ENCODE peak calls at places on chromosomes 7 and 10, in four cellular contexts. One of them, this sample, is unnamed.

GRCh38 chr7:374706-375490 is 84.9 kb downstream of the FOXL3 start:
- DNase-seq in psoas muscle: peak; percentile 28
- DNase-seq in OCI-LY7: no peak
- DNase-seq in gastrocnemius medialis: peak; percentile 5
- DNase-seq in this sample: no peak

GRCh38 chr7:71904486-71904885 is 507.7 kb downstream of the CALN1 start:
- DNase-seq in psoas muscle: no peak
- DNase-seq in OCI-LY7: no peak
- DNase-seq in gastrocnemius medialis: no peak
- DNase-seq in this sample: no peak

GRCh38 chr10:86508217-86508616 is 13.4 kb downstream of the WAPL start:
- DNase-seq in psoas muscle: no peak
- DNase-seq in OCI-LY7: no peak
- DNase-seq in gastrocnemius medialis: no peak
- DNase-seq in this sample: no peak

GRCh38 chr10:74930962-74931361 is 104.6 kb downstream of the KAT6B start:
- DNase-seq in psoas muscle: no peak
- DNase-seq in OCI-LY7: no peak
- DNase-seq in gastrocnemius medialis: no peak
- DNase-seq in this sample: no peak

GRCh38 chr7:67823345-67823744 is 826.7 kb downstream of the TYW1 start:
- DNase-seq in psoas muscle: no peak
- DNase-seq in OCI-LY7: no peak
- DNase-seq in gastrocnemius medialis: no peak
- DNase-seq in this sample: no peak

GRCh38 chr10:26359670-26360069 is 78.5 kb upstream of the APBB1IP start:
- DNase-seq in psoas muscle: no peak
- DNase-seq in OCI-LY7: no peak
- DNase-seq in gastrocnemius medialis: no peak
- DNase-seq in this sample: no peak

GRCh38 chr7:24762771-24763170 is 5.5 kb upstream of the GSDME start:
- DNase-seq in psoas muscle: no peak
- DNase-seq in OCI-LY7: no peak
- DNase-seq in gastrocnemius medialis: no peak
- DNase-seq in this sample: no peak

GRCh38 chr7:106865130-106866115 is at the start of gene PIK3CG:
- DNase-seq in psoas muscle: no peak
- DNase-seq in OCI-LY7: peak; percentile 87
- DNase-seq in gastrocnemius medialis: no peak
- DNase-seq in this sample: no peak

GRCh38 chr7:112160771-112161150 is 45.4 kb downstream of the DOCK4 start:
- DNase-seq in psoas muscle: no peak
- DNase-seq in OCI-LY7: no peak
- DNase-seq in gastrocnemius medialis: no peak
- DNase-seq in this sample: no peak

GRCh38 chr7:141012044-141012685 is 2.6 kb downstream of the MRPS33 start:
- DNase-seq in psoas muscle: peak; percentile 58
- DNase-seq in OCI-LY7: peak; percentile 77
- DNase-seq in gastrocnemius medialis: peak; percentile 49
- DNase-seq in this sample: no peak

GRCh38 chr10:129958686-129959543 is 5.2 kb downstream of the EBF3 start:
- DNase-seq in psoas muscle: peak; percentile 61
- DNase-seq in OCI-LY7: no peak
- DNase-seq in gastrocnemius medialis: no peak
- DNase-seq in this sample: no peak

GRCh38 chr7:64098-64521 is 128.3 kb upstream of the FAM20C start:
- DNase-seq in psoas muscle: peak; percentile 70
- DNase-seq in OCI-LY7: peak; percentile 22
- DNase-seq in gastrocnemius medialis: peak; percentile 32
- DNase-seq in this sample: peak; percentile 73

GRCh38 chr10:22552888-22553378 is 161.4 kb downstream of the PIP4K2A start:
- DNase-seq in psoas muscle: peak; percentile 83
- DNase-seq in OCI-LY7: no peak
- DNase-seq in gastrocnemius medialis: peak; percentile 87
- DNase-seq in this sample: no peak

GRCh38 chr7:45140827-45141226 is 16.8 kb upstream of the RAMP3 start:
- DNase-seq in psoas muscle: no peak
- DNase-seq in OCI-LY7: peak; percentile 68
- DNase-seq in gastrocnemius medialis: no peak
- DNase-seq in this sample: no peak

GRCh38 chr10:78028438-78029293 is 649 bp downstream of the POLR3A start:
- DNase-seq in psoas muscle: no peak
- DNase-seq in OCI-LY7: peak; percentile 15
- DNase-seq in gastrocnemius medialis: no peak
- DNase-seq in this sample: peak; percentile 61

GRCh38 chr7:52917982-52918578 is 117.4 kb upstream of the POM121L12 start:
- DNase-seq in psoas muscle: no peak
- DNase-seq in OCI-LY7: peak; percentile 4
- DNase-seq in gastrocnemius medialis: no peak
- DNase-seq in this sample: no peak

GRCh38 chr10:109977382-109977806 is 30.4 kb upstream of the ADD3 start:
- DNase-seq in psoas muscle: no peak
- DNase-seq in OCI-LY7: no peak
- DNase-seq in gastrocnemius medialis: no peak
- DNase-seq in this sample: no peak

GRCh38 chr7:116138202-116138801 is 72.0 kb upstream of the TES start:
- DNase-seq in psoas muscle: no peak
- DNase-seq in OCI-LY7: peak; percentile 45
- DNase-seq in gastrocnemius medialis: no peak
- DNase-seq in this sample: no peak

GRCh38 chr7:75962607-75963382 is 31.6 kb downstream of the TMEM120A start:
- DNase-seq in psoas muscle: no peak
- DNase-seq in OCI-LY7: no peak
- DNase-seq in gastrocnemius medialis: no peak
- DNase-seq in this sample: peak; percentile 82

GRCh38 chr7:148987751-148988512 is 40.4 kb downstream of the PDIA4 start:
- DNase-seq in psoas muscle: no peak
- DNase-seq in OCI-LY7: peak; percentile 19
- DNase-seq in gastrocnemius medialis: no peak
- DNase-seq in this sample: no peak

GRCh38 chr10:35626971-35627507 is 15.1 kb downstream of the FZD8 start:
- DNase-seq in psoas muscle: no peak
- DNase-seq in OCI-LY7: no peak
- DNase-seq in gastrocnemius medialis: no peak
- DNase-seq in this sample: no peak

GRCh38 chr10:43648083-43648391 is 644 bp downstream of the ZNF32 start:
- DNase-seq in psoas muscle: no peak
- DNase-seq in OCI-LY7: no peak
- DNase-seq in gastrocnemius medialis: no peak
- DNase-seq in this sample: no peak

GRCh38 chr10:35135861-35136260 is 9.2 kb downstream of the CREM start:
- DNase-seq in psoas muscle: no peak
- DNase-seq in OCI-LY7: peak; percentile 61
- DNase-seq in gastrocnemius medialis: no peak
- DNase-seq in this sample: no peak

GRCh38 chr10:113168560-113168959 is 218.5 kb downstream of the TCF7L2 start:
- DNase-seq in psoas muscle: no peak
- DNase-seq in OCI-LY7: no peak
- DNase-seq in gastrocnemius medialis: no peak
- DNase-seq in this sample: no peak
- H3K4me3 ChIP-seq in psoas muscle: no peak overlapping the region
- H3K4me3 ChIP-seq in OCI-LY7: no peak overlapping the region
- H3K4me3 ChIP-seq in gastrocnemius medialis: no peak overlapping the region
- H3K4me3 ChIP-seq in this sample: no peak overlapping the region

GRCh38 chr10:105269011-105269410 is 627.9 kb downstream of the SORCS3 start:
- DNase-seq in psoas muscle: no peak
- DNase-seq in OCI-LY7: no peak
- DNase-seq in gastrocnemius medialis: no peak
- DNase-seq in this sample: no peak
- H3K27ac ChIP-seq in psoas muscle: no peak overlapping the region
- H3K27ac ChIP-seq in OCI-LY7: no peak overlapping the region
- H3K27ac ChIP-seq in gastrocnemius medialis: no peak overlapping the region
- H3K27ac ChIP-seq in this sample: no peak overlapping the region

DNA sequence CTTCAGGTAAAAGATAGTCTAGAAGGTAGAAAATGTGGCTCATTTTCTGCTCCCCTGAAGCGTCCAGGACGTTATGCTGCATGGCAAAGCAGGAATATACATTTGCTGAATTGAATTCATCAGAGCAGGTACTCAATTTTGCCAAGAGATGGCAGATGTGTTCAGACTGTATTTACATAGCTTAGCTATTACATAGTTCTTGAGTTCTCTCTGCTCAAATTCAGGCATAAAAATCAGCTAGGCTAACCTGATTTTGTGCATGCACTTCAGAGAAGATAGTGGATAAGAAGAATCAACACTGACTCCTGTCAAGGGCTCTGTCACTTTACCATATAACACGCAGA is 209.2 kb upstream of the FAM3C start:
- DNase-seq in psoas muscle: no peak
- DNase-seq in OCI-LY7: no peak
- DNase-seq in gastrocnemius medialis: no peak
- DNase-seq in this sample: no peak
- TF ChIP-seq CTCF in psoas muscle: no peak
- TF ChIP-seq CTCF in OCI-LY7: no peak
- TF ChIP-seq CTCF in gastrocnemius medialis: no peak
- TF ChIP-seq CTCF in this sample: no peak

DNA sequence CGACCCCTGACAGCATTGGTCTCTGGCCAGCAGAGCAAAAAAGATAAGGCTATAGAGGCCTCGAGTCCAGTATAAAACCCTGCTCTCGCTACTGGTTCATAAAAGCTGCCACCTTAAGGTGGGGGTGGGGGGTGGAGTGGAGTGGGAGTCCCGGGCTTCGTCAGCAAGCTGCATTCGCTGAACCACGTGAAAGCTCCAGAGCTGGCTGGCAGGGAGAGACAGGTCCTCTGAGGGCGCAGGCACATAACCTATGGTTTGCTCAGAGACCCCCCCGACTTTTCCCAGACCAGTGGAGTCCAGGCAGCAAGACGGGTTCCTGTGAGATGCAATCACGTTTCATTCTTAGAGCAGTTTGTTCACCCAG is 1.4 kb downstream of the KAZALD1 start:
- DNase-seq in psoas muscle: no peak
- DNase-seq in OCI-LY7: peak; percentile 27
- DNase-seq in gastrocnemius medialis: no peak
- DNase-seq in this sample: no peak
- H3K4me3 ChIP-seq in psoas muscle: peak overlapping the region; percentile 97
- H3K4me3 ChIP-seq in OCI-LY7: peak overlapping the region; percentile 89
- H3K4me3 ChIP-seq in gastrocnemius medialis: peak overlapping the region; percentile 41
- H3K4me3 ChIP-seq in this sample: peak overlapping the region; percentile 72